ENCODE peak calls at places on chromosomes 6 and 20, in seven cellular contexts. W, U, Z, R, X, K and G are unnamed samples.

GRCh38 chr6:43736211-43736786 is 33.7 kb upstream of the VEGFA start:
- DNase-seq in W (no peak), U (no peak), Z (no peak), R (peak), X (no peak), K (no peak), G (no peak)

GRCh38 chr6:26613201-26613600 is 16.4 kb downstream of the ABT1 start:
- DNase-seq in W (no peak), U (no peak), Z (no peak), R (no peak), X (no peak), K (no peak), G (no peak)

GRCh38 chr6:109508166-109508860 is 25.3 kb upstream of the ZBTB24 start:
- DNase-seq in W (peak), U (no peak), Z (no peak), R (no peak), X (no peak), K (no peak), G (no peak)

GRCh38 chr6:7243188-7243942 is 69.6 kb downstream of the SSR1 start:
- DNase-seq in W (peak), U (no peak), Z (peak), R (no peak), X (no peak), K (no peak), G (no peak)

GRCh38 chr20:44609511-44610312 is 27.3 kb downstream of the PKIG start:
- DNase-seq in W (peak), U (peak), Z (peak), R (peak), X (peak), K (peak), G (peak)

GRCh38 chr6:42831237-42831636 is 48.2 kb upstream of the RPL7L1 start:
- DNase-seq in W (peak), U (no peak), Z (no peak), R (no peak), X (no peak), K (no peak), G (no peak)

GRCh38 chr20:531608-532007 is 12.0 kb downstream of the CSNK2A1 start:
- DNase-seq in W (no peak), U (no peak), Z (no peak), R (no peak), X (no peak), K (no peak), G (no peak)

GRCh38 chr20:32681175-32682084 is 7.7 kb upstream of the C20orf203 start:
- DNase-seq in W (peak), U (no peak), Z (peak), R (no peak), X (peak), K (no peak), G (no peak)

GRCh38 chr6:63236398-63236817 is 25.1 kb downstream of the FKBP1C start:
- DNase-seq in W (no peak), U (no peak), Z (no peak), R (no peak), X (no peak), K (no peak), G (no peak)

GRCh38 chr20:9831032-9831431 is 7.8 kb downstream of the PAK5 start:
- DNase-seq in W (no peak), U (no peak), Z (no peak), R (no peak), X (no peak), K (no peak), G (no peak)

GRCh38 chr20:53510704-53511103 is 82.9 kb downstream of the ZNF217 start:
- DNase-seq in W (no peak), U (no peak), Z (no peak), R (no peak), X (no peak), K (no peak), G (no peak)

DNA sequence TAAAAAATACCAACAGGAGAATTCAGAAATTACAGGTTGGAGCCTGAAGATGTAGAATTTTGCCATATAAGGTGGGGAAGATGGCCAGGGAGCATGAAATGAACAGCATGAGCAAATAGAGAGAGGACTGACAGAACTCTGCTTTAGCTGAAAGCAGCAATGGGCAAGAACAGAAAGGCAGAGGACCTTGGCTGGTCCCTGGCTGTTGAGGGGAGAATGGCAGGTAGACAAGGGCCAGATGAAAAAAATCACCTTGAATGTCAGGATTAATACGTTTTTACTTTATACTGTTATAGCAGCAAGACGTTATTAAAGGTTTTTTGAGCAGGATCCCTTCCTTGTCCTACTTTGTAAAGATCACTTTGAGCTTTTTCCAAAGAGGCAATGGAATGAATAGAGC is 991 bp downstream of the PPIL1 start:
- DNase-seq in W (no peak), U (no peak), Z (no peak), R (no peak), X (no peak), K (no peak), G (no peak)
- TF ChIP-seq CTCF in W (no peak), U (no peak), Z (peak), R (no peak), X (no peak), K (no peak), G (no peak)

DNA sequence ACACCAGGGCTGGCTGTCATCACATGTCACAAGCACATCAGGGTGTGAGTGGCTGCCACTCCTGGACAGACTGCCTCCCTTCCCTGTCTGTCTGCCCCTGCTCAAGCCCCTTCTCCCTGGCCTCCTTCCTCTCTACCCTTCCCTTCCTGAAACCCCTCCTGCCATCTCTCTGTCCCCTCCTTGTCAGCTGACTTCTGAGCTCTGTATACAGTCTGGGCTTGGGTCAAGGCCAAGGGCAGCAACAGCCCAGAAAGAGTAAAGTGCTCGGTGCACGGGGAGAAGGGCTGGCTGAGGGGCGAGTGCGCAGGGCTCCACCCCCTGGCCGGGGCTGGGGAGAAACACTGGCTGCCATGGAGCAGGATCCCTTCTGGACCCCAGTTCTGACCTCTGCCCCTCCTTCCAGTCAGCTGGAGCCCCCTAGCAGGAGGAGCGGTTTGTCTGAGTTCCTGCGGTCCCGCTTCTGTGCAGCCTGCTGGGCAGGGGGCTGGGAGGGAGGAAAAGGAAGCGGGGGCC is 2.0 kb downstream of the LKAAEAR1 start:
- DNase-seq in W (no peak), U (no peak), Z (no peak), R (no peak), X (no peak), K (no peak), G (no peak)
- TF ChIP-seq CTCF in W (no peak), U (no peak), Z (no peak), R (no peak), X (no peak), K (no peak), G (no peak)

DNA sequence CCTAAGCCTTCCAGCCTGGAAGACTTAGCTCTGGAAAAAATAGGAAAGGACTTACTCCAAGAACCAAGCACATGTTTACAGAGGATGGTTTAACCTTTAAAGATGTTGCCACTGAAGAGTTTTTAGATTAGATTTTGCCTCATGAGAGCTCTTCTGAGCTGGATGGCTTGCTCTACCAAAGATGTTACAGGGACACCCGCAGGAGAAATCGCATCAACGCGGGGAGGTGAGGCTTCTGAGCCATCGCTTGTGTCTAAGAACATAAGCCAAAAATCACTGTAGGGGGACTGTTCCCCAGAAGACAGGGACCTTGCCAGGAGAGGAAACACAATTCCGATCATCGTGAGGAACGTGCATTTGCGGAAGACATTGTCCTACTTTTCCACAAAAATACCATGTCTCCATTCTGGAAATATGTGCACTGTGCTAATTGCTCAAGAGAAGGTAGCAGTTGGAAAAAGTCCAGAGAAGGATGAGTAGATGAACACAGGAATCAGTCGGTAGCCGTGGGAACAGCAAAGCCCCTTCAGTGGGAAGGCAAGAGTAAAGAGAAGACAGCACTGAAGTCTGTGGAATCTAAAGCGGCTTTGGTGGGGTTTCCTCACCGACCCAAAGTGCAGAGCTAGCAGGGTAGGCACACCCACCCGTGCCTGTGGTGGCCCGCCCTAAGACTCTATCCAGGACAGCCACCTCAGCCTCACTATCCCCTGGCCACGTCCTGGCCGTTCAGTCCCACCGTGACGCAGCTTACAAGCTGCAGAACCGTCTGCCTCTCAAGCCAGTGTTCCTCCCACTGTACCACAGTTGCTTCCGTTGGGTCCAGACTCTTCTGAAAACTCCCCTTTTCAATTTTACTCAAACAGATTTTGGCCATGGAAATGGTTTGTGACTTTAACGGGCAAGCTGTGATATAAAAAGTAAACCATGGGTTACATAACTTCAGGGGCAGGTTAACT is 334.8 kb downstream of the NRN1 start:
- DNase-seq in W (no peak), U (peak), Z (no peak), R (peak), X (no peak), K (peak), G (no peak)
- TF ChIP-seq CTCF in W (no peak), U (no peak), Z (peak), R (no peak), X (no peak), K (no peak), G (no peak)

DNA sequence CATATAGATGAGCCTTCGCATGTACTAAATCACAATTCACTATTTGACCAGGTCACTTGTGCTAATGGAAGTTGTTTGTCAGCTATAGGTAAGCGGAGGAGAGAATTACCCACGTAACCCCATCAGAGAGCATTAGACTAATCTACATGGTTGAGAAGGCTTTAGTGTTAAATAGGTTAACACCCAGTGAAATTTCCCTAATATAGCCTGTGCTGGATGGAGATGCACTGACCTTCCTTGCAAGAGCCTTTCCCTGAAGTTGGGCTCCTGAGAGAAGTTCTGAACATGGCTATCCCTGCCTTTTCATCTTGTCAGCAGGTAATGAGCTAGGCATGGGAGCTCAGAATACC is 78.1 kb downstream of the TNFAIP3 start:
- DNase-seq in W (no peak), U (no peak), Z (no peak), R (no peak), X (no peak), K (no peak), G (no peak)
- TF ChIP-seq CTCF in W (no peak), U (no peak), Z (no peak), R (peak), X (no peak), K (no peak), G (no peak)